ENCODE peak calls at places on chromosome 17, in six cellular contexts. K is heart left ventricle, B is NT2/D1, Y is A549, W is aorta, M is fibroblast of the aortic adventitia. L is an unnamed sample.

GRCh38 chr17:66644311-66644710 is 190.6 kb upstream of the CACNG5 start:
- DNase-seq in B (no peak), W (no peak), M (peak; percentile 9), Y (no peak), K (no peak), L (no peak)

GRCh38 chr17:60249517-60249826 is 99.7 kb downstream of the CA4 start:
- DNase-seq in B (no peak), Y (no peak), M (peak; percentile 60), K (no peak), W (no peak), L (no peak)

GRCh38 chr17:77214743-77215142 is 74.0 kb downstream of the SEC14L1 start:
- DNase-seq in Y (peak; percentile 73), M (peak; percentile 34), W (no peak), K (no peak), B (peak; percentile 32), L (no peak)

GRCh38 chr17:77308768-77309726 is 168.3 kb downstream of the SEC14L1 start:
- DNase-seq in B (no peak), W (peak; percentile 76), K (no peak), Y (no peak), M (peak; percentile 84), L (no peak)

GRCh38 chr17:73342057-73342522 is 30.3 kb upstream of the CDC42EP4 start:
- DNase-seq in M (peak; percentile 91), Y (peak; percentile 93), W (peak; percentile 88), K (peak; percentile 70), B (peak; percentile 78), L (no peak)

GRCh38 chr17:73360961-73361761 is 49.4 kb upstream of the CDC42EP4 start:
- DNase-seq in K (no peak), M (no peak), Y (no peak), W (peak; percentile 30), B (no peak), L (no peak)

GRCh38 chr17:45976755-45977505 is 22.1 kb upstream of the STH start:
- DNase-seq in Y (no peak), M (peak; percentile 23), B (no peak), K (no peak), W (no peak), L (no peak)

GRCh38 chr17:75856062-75856681 is 1.0 kb upstream of the WBP2 start:
- DNase-seq in W (no peak), K (peak; percentile 67), B (no peak), Y (peak; percentile 67), M (peak; percentile 19), L (no peak)

GRCh38 chr17:75590849-75591721 is 3.5 kb downstream of the MYO15B start:
- DNase-seq in M (no peak), K (peak; percentile 15), B (no peak), W (no peak), Y (no peak), L (no peak)

GRCh38 chr17:68561319-68561718 is 39.8 kb downstream of the FAM20A start:
- DNase-seq in K (no peak), B (no peak), Y (no peak), W (no peak), M (peak; percentile 61), L (no peak)

GRCh38 chr17:19305761-19306159 is 56.8 kb downstream of the B9D1 start:
- DNase-seq in M (no peak), W (no peak), Y (no peak), K (no peak), B (no peak), L (no peak)

GRCh38 chr17:21258593-21258992 is 5.4 kb upstream of the NATD1 start:
- DNase-seq in M (no peak), B (no peak), Y (no peak), K (no peak), W (no peak), L (no peak)

GRCh38 chr17:19830061-19830460 is 37.7 kb downstream of the ULK2 start:
- DNase-seq in M (no peak), W (no peak), B (no peak), Y (no peak), K (no peak), L (no peak)

GRCh38 chr17:1481736-1482135 is 10.8 kb downstream of the MYO1C start:
- DNase-seq in Y (no peak), B (no peak), M (no peak), K (no peak), W (no peak), L (no peak)

GRCh38 chr17:79305831-79306687 is 231.4 kb downstream of the ENGASE start:
- DNase-seq in Y (no peak), B (no peak), K (no peak), M (peak; percentile 37), W (peak; percentile 65), L (no peak)

GRCh38 chr17:79304907-79305306 is 230.3 kb downstream of the ENGASE start:
- DNase-seq in Y (peak; percentile 41), M (no peak), B (no peak), K (no peak), W (no peak), L (no peak)

GRCh38 chr17:79305376-79305775 is 230.8 kb downstream of the ENGASE start:
- DNase-seq in Y (no peak), M (no peak), B (no peak), K (no peak), W (no peak), L (no peak)

GRCh38 chr17:79303641-79304205 is 229.1 kb downstream of the ENGASE start:
- DNase-seq in Y (no peak), W (no peak), K (no peak), M (no peak), B (no peak), L (no peak)

GRCh38 chr17:79306688-79307323 is 232.2 kb downstream of the ENGASE start:
- DNase-seq in B (no peak), M (peak; percentile 5), K (peak; percentile 39), Y (no peak), W (peak; percentile 68), L (no peak)
- H3K4me3 ChIP-seq in B (no peak overlapping the region), M (no peak overlapping the region), K (no peak overlapping the region), Y (no peak overlapping the region), W (no peak overlapping the region), L (no peak overlapping the region)

DNA sequence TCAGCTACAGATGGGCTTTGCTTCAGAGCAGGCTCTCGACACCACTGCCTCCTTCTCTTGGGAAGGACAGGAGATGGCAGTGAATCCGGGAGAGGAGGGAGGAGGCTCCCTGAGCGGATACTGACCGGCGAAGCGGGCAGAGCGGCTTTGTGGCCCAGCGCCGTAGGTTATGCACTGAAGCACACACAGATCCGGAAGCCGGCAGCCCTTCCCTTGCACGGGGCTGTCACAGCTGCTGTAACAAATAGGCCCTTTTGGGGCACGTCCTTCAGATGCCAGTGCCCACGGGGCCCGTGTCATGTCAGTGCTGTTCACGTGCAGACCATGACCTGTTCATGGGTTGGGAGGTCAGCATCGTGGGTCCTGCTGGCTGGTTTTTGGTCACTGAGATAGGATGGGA is 144.7 kb upstream of the CHMP6 start:
- DNase-seq in Y (no peak), W (no peak), K (no peak), B (no peak), M (no peak), L (no peak)
- H3K4me3 ChIP-seq in Y (no peak overlapping the region), W (no peak overlapping the region), K (no peak overlapping the region), B (no peak overlapping the region), M (no peak overlapping the region), L (no peak overlapping the region)

GRCh38 chr17:81062014-81062413 is 27.1 kb downstream of the BAIAP2 start:
- DNase-seq in W (no peak), K (no peak), B (no peak), Y (no peak), M (no peak), L (no peak)
- H3K4me3 ChIP-seq in W (no peak overlapping the region), K (no peak overlapping the region), B (no peak overlapping the region), Y (no peak overlapping the region), M (no peak overlapping the region), L (no peak overlapping the region)

GRCh38 chr17:57892820-57893595 is 43.2 kb upstream of the MRPS23 start:
- DNase-seq in B (no peak), M (peak; percentile 100), W (peak; percentile 96), Y (peak; percentile 90), K (peak; percentile 90), L (no peak)
- H3K4me3 ChIP-seq in B (no peak overlapping the region), M (peak overlapping the region; percentile 37), W (no peak overlapping the region), Y (peak overlapping the region; percentile 11), K (peak overlapping the region; percentile 52), L (no peak overlapping the region)

GRCh38 chr17:43560461-43561427 is 14.6 kb upstream of the ETV4 start:
- DNase-seq in K (no peak), B (no peak), W (no peak), Y (no peak), M (no peak), L (no peak)

GRCh38 chr17:43559161-43559816 is 13.1 kb upstream of the ETV4 start:
- DNase-seq in M (no peak), W (no peak), Y (no peak), K (no peak), B (no peak), L (no peak)

GRCh38 chr17:43563262-43564079 is 17.3 kb upstream of the ETV4 start:
- DNase-seq in B (no peak), K (no peak), Y (no peak), M (no peak), W (no peak), L (no peak)

GRCh38 chr17:43564080-43564594 is 18.0 kb upstream of the ETV4 start:
- DNase-seq in Y (no peak), W (no peak), K (no peak), M (no peak), B (no peak), L (no peak)

DNA sequence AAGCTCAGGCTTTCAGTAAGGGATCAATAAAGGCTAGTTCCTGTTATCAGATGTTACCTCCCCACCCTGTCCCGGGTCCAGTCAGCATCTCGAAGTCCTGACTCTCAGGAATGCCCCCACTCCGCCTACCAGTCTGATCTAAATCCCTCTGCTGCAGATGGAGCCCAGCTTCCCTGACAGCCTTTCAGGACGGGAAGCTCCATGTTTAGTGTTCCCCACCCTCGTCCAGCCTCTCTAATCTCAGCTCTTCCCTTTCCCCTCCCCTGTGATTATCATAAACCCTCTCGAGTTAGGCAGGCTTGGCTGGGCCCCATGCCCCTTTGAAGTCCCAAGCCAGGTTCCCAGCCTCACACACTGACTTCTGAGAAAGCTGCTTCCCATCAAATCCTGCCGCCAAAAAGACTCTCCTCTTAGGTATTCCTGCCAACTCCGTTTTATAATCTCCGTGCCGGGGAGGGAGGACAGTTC is 16.6 kb upstream of the ETV4 start:
- DNase-seq in B (peak; percentile 57), M (peak; percentile 44), Y (no peak), K (no peak), W (no peak), L (no peak)
- H3K4me3 ChIP-seq in B (no peak overlapping the region), M (no peak overlapping the region), Y (no peak overlapping the region), K (no peak overlapping the region), W (no peak overlapping the region), L (no peak overlapping the region)

L was measured in CD4-positive, alpha-beta memory T cell.